ENCODE peak calls at places on chromosomes 12 and 14, in seven cellular contexts. X is K562, T is IMR-90, E is HCT116, C is SK-N-SH, Y is A549, O is HepG2. V is an unnamed sample.

GRCh38 chr14:73231874-73232851 is 5.1 kb upstream of the PAPLN start:
- DNase-seq in X (peak), T (no peak), E (no peak), C (peak), Y (peak), O (peak), V (peak)

GRCh38 chr14:101878222-101879211 is 85.9 kb upstream of the DYNC1H1 start:
- DNase-seq in X (no peak), T (no peak), E (no peak), C (no peak), Y (no peak), O (no peak), V (no peak)

GRCh38 chr14:102125546-102125945 is 14.2 kb upstream of the WDR20 start:
- DNase-seq in X (no peak), T (no peak), E (no peak), C (no peak), Y (peak), O (no peak), V (no peak)

GRCh38 chr14:104883681-104884361 is 18.8 kb downstream of the CEP170B start:
- DNase-seq in X (no peak), T (no peak), E (no peak), C (no peak), Y (no peak), O (no peak), V (no peak)

GRCh38 chr12:124296916-124297351 is 2.0 kb downstream of the RFLNA start:
- DNase-seq in X (no peak), T (no peak), E (no peak), C (no peak), Y (no peak), O (peak), V (no peak)

GRCh38 chr14:79587194-79587593 is 624.1 kb downstream of the DIO2 start:
- DNase-seq in X (no peak), T (no peak), E (no peak), C (no peak), Y (no peak), O (no peak), V (no peak)

GRCh38 chr12:110917467-110917866 is 2.9 kb downstream of the MYL2 start:
- DNase-seq in X (no peak), T (peak), E (peak), C (no peak), Y (peak), O (peak), V (no peak)

GRCh38 chr14:100443643-100444042 is 120.5 kb downstream of the SLC25A47 start:
- DNase-seq in X (no peak), T (peak), E (no peak), C (no peak), Y (no peak), O (no peak), V (no peak)

GRCh38 chr12:70806827-70807226 is 113.7 kb downstream of the PTPRR start:
- DNase-seq in X (no peak), T (no peak), E (no peak), C (no peak), Y (no peak), O (no peak), V (no peak)

GRCh38 chr14:53022593-53022992 is 71.7 kb upstream of the FERMT2 start:
- DNase-seq in X (no peak), T (peak), E (no peak), C (no peak), Y (no peak), O (no peak), V (no peak)

GRCh38 chr14:68468437-68469207 is 324.2 kb downstream of the ZFP36L1 start:
- DNase-seq in X (no peak), T (no peak), E (no peak), C (no peak), Y (no peak), O (no peak), V (no peak)

GRCh38 chr12:6376079-6376941 is 947 bp upstream of the SCNN1A start:
- DNase-seq in X (peak), T (peak), E (no peak), C (peak), Y (peak), O (peak), V (peak)

GRCh38 chr14:100376751-100377171 is 53.6 kb downstream of the SLC25A47 start:
- DNase-seq in X (no peak), T (peak), E (no peak), C (no peak), Y (peak), O (peak), V (peak)

GRCh38 chr12:105705765-105706164 is 375.3 kb downstream of the C12orf75 start:
- DNase-seq in X (peak), T (peak), E (peak), C (peak), Y (peak), O (peak), V (peak)

GRCh38 chr14:60183724-60184596 is 18.8 kb upstream of the DHRS7 start:
- DNase-seq in X (peak), T (peak), E (peak), C (no peak), Y (peak), O (peak), V (no peak)

GRCh38 chr14:47674148-47674545 is 1.3 kb downstream of the MDGA2 start:
- DNase-seq in X (no peak), T (no peak), E (no peak), C (peak), Y (no peak), O (no peak), V (no peak)

GRCh38 chr12:28390716-28391452 is 200.6 kb downstream of the CCDC91 start:
- DNase-seq in X (no peak), T (peak), E (no peak), C (no peak), Y (no peak), O (no peak), V (no peak)

GRCh38 chr12:115251727-115252126 is 567.8 kb upstream of the TBX3 start:
- DNase-seq in X (no peak), T (no peak), E (no peak), C (no peak), Y (no peak), O (no peak), V (no peak)

GRCh38 chr12:116562090-116562489 is 2.9 kb downstream of the MAP1LC3B2 start:
- DNase-seq in X (no peak), T (no peak), E (no peak), C (no peak), Y (no peak), O (no peak), V (no peak)

GRCh38 chr12:31523306-31523705 is 67.6 kb downstream of the DENND5B start:
- DNase-seq in X (no peak), T (no peak), E (no peak), C (no peak), Y (no peak), O (no peak), V (no peak)

GRCh38 chr14:59438148-59438766 is 26.9 kb downstream of the GPR135 start:
- DNase-seq in X (no peak), T (peak), E (no peak), C (no peak), Y (no peak), O (no peak), V (no peak)

GRCh38 chr12:57726151-57726883 is 12.2 kb downstream of the AGAP2 start:
- DNase-seq in X (no peak), T (peak), E (peak), C (peak), Y (peak), O (peak), V (peak)

GRCh38 chr12:81206425-81206824 is 128.5 kb downstream of the ACSS3 start:
- DNase-seq in X (no peak), T (no peak), E (no peak), C (no peak), Y (no peak), O (no peak), V (no peak)

GRCh38 chr12:80056232-80056631 is 43.1 kb upstream of the OTOGL start:
- DNase-seq in X (no peak), T (no peak), E (no peak), C (no peak), Y (no peak), O (no peak), V (no peak)

GRCh38 chr14:95482967-95483842 is 33.2 kb downstream of the SYNE3 start:
- DNase-seq in X (peak), T (peak), E (peak), C (no peak), Y (peak), O (peak), V (no peak)

GRCh38 chr12:13962699-13963098 is 18.7 kb downstream of the GRIN2B start:
- DNase-seq in X (peak), T (no peak), E (peak), C (peak), Y (peak), O (peak), V (peak)
- TF ChIP-seq RAD21 in X (peak), T (no peak), E (peak), C (peak), Y (peak), O (no peak), V (peak)

GRCh38 chr14:81509838-81510452 is 23.7 kb downstream of the SEL1L start:
- DNase-seq in X (no peak), T (no peak), E (no peak), C (no peak), Y (no peak), O (no peak), V (no peak)
- TF ChIP-seq RAD21 in X (no peak), T (no peak), E (no peak), C (no peak), Y (no peak), O (no peak), V (no peak)

GRCh38 chr14:27528328-27528727 is 930.5 kb upstream of the NOVA1 start:
- DNase-seq in X (no peak), T (no peak), E (no peak), C (peak), Y (peak), O (peak), V (no peak)
- TF ChIP-seq RAD21 in X (peak), T (no peak), E (no peak), C (peak), Y (peak), O (no peak), V (peak)

GRCh38 chr14:70664698-70665447 is 23.2 kb downstream of the TTC9 start:
- DNase-seq in X (no peak), T (no peak), E (no peak), C (no peak), Y (no peak), O (no peak), V (no peak)
- TF ChIP-seq RAD21 in X (no peak), T (no peak), E (no peak), C (no peak), Y (no peak), O (no peak), V (no peak)

GRCh38 chr12:27252934-27253333 is 8.8 kb downstream of the STK38L start:
- DNase-seq in X (no peak), T (no peak), E (no peak), C (no peak), Y (no peak), O (no peak), V (no peak)
- TF ChIP-seq RAD21 in X (no peak), T (no peak), E (no peak), C (no peak), Y (no peak), O (no peak), V (no peak)